ENCODE peak calls at places on chromosomes 5 and 9, in four cellular contexts. D, I, A and T are unnamed samples.

GRCh38 chr5:178524093-178524882 is 65.9 kb downstream of the COL23A1 start:
- DNase-seq in D (no peak), I (no peak), A (no peak), T (no peak)

GRCh38 chr9:101333923-101334702 is 50.7 kb downstream of the BAAT start:
- DNase-seq in D (no peak), I (no peak), A (no peak), T (no peak)

GRCh38 chr5:96114736-96115466 is 153.2 kb upstream of the ELL2 start:
- DNase-seq in D (no peak), I (no peak), A (peak; percentile 29), T (peak; percentile 24)

GRCh38 chr9:130137870-130138653 is 34.1 kb upstream of the NCS1 start:
- DNase-seq in D (no peak), I (no peak), A (peak; percentile 90), T (peak; percentile 93)

GRCh38 chr9:137317979-137318511 is 16.0 kb upstream of the NRARP start:
- DNase-seq in D (no peak), I (no peak), A (no peak), T (no peak)

GRCh38 chr9:14314424-14314928 is 535 bp upstream of the NFIB start:
- DNase-seq in D (peak; percentile 91), I (peak; percentile 59), A (peak; percentile 92), T (peak; percentile 96)

GRCh38 chr5:142474426-142474825 is 149.6 kb upstream of the SPRY4 start:
- DNase-seq in D (no peak), I (no peak), A (peak; percentile 67), T (no peak)

GRCh38 chr5:13359326-13359725 is 585.2 kb downstream of the DNAH5 start:
- DNase-seq in D (no peak), I (no peak), A (no peak), T (peak; percentile 1)

GRCh38 chr5:92927291-92927778 is 653.7 kb downstream of the NR2F1-AS1 start:
- DNase-seq in D (no peak), I (no peak), A (no peak), T (no peak)

GRCh38 chr9:87671478-87671877 is 54.4 kb upstream of the CTSL start:
- DNase-seq in D (no peak), I (no peak), A (no peak), T (no peak)

GRCh38 chr5:168995024-168995423 is 305.9 kb downstream of the SLIT3 start:
- DNase-seq in D (no peak), I (no peak), A (no peak), T (no peak)

GRCh38 chr9:121827251-121827967 is 176.0 kb downstream of the DAB2IP start:
- DNase-seq in D (no peak), I (no peak), A (no peak), T (no peak)

GRCh38 chr9:83382421-83382820 is 155.8 kb downstream of the FRMD3 start:
- DNase-seq in D (no peak), I (no peak), A (no peak), T (no peak)

GRCh38 chr5:116652196-116652729 is 77.6 kb upstream of the SEMA6A start:
- DNase-seq in D (no peak), I (peak; percentile 5), A (no peak), T (peak; percentile 58)

GRCh38 chr5:45695011-45695667 is 1.0 kb downstream of the HCN1 start:
- DNase-seq in D (no peak), I (peak; percentile 63), A (no peak), T (no peak)

GRCh38 chr5:58369513-58370156 is 90.3 kb downstream of the PLK2 start:
- DNase-seq in D (no peak), I (no peak), A (no peak), T (no peak)

GRCh38 chr5:142726188-142726731 is 40.4 kb upstream of the FGF1 start:
- DNase-seq in D (no peak), I (no peak), A (peak; percentile 92), T (peak; percentile 92)

GRCh38 chr9:112601646-112602045 is 115.0 kb downstream of the KIAA1958 start:
- DNase-seq in D (no peak), I (no peak), A (peak; percentile 55), T (peak; percentile 17)

GRCh38 chr5:134046801-134047707 is 42.3 kb upstream of the VDAC1 start:
- DNase-seq in D (no peak), I (no peak), A (no peak), T (no peak)

GRCh38 chr9:73667749-73668148 is 516.1 kb downstream of the ANXA1 start:
- DNase-seq in D (no peak), I (no peak), A (peak; percentile 23), T (no peak)

GRCh38 chr9:132077881-132078280 is 1.8 kb downstream of the MED27 start:
- DNase-seq in D (no peak), I (no peak), A (no peak), T (peak; percentile 21)
- H3K4me3 ChIP-seq in D (peak overlapping the region; percentile 70), I (peak overlapping the region; percentile 90), A (peak overlapping the region; percentile 99), T (peak overlapping the region; percentile 69)

DNA sequence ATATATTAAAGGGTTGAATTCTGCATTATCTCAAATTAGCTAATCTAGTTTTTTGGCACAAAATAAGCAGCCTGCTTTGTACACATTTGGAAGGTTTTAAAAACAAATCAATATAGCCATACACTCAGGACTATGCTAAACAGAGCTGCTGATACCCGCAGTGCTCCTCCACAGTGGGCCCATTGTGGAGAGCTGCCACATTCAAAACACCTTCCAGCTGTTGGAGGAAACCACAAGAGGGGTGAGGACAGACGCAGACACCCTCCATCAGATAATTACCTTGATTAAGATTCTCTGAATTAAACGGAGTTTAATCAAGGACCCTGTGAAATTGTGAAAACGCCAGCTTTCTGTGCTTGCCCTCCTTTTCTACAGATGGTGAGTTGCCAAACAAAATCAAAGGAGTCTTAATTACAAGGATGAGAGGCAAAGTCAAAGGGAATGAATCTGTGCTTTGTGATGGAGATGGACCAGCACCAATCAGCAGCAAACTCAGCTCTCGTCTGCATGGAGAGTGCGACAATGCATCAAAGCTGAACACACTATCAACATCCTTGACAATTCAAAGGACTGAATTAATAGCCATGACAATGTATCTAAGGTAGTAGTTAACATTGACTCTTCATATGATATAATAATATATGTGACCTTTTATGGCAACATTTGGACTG is 596.1 kb downstream of the ELAVL2 start:
- DNase-seq in D (no peak), I (no peak), A (no peak), T (no peak)
- H3K4me3 ChIP-seq in D (no peak overlapping the region), I (no peak overlapping the region), A (no peak overlapping the region), T (no peak overlapping the region)

GRCh38 chr5:59661306-59661705 is 232.2 kb downstream of the PDE4D start:
- DNase-seq in D (no peak), I (no peak), A (no peak), T (no peak)
- H3K4me3 ChIP-seq in D (no peak overlapping the region), I (no peak overlapping the region), A (no peak overlapping the region), T (no peak overlapping the region)

DNA sequence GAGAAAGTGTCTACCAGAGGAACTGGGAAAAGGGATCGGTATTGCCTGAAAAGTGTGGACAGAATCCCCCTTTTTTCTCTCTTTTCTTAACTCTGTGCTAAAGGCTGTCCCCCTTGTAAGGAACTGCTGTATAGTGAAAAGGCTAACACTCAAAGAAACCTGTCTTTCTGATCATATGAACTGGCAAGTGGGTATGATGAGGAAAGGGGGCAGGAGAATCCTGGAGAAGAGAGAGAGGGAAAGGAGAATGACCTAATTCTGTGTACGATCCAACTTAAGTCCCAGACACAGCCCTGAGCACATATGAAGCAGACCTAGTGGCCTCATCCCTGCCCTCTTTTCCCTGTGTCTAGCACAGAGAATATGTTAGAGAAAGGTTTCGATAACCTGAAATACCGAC is 967 bp downstream of the ANKRD31 start:
- DNase-seq in D (no peak), I (no peak), A (no peak), T (no peak)
- H3K4me3 ChIP-seq in D (no peak overlapping the region), I (no peak overlapping the region), A (no peak overlapping the region), T (no peak overlapping the region)

GRCh38 chr9:92963831-92964606 is 16.7 kb downstream of the FGD3 start:
- DNase-seq in D (peak; percentile 77), I (no peak), A (no peak), T (no peak)
- H3K4me3 ChIP-seq in D (peak overlapping the region; percentile 37), I (no peak overlapping the region), A (no peak overlapping the region), T (no peak overlapping the region)

GRCh38 chr9:23820731-23821399 is 5.2 kb downstream of the ELAVL2 start:
- DNase-seq in D (no peak), I (peak; percentile 61), A (peak; percentile 3), T (no peak)

GRCh38 chr9:23824241-23825142 is 1.5 kb downstream of the ELAVL2 start:
- DNase-seq in D (no peak), I (peak; percentile 81), A (peak; percentile 65), T (no peak)

GRCh38 chr9:23821400-23822181 is 4.4 kb downstream of the ELAVL2 start:
- DNase-seq in D (no peak), I (peak; percentile 84), A (peak; percentile 57), T (no peak)

GRCh38 chr9:23822331-23823169 is 3.5 kb downstream of the ELAVL2 start:
- DNase-seq in D (no peak), I (no peak), A (no peak), T (no peak)

DNA sequence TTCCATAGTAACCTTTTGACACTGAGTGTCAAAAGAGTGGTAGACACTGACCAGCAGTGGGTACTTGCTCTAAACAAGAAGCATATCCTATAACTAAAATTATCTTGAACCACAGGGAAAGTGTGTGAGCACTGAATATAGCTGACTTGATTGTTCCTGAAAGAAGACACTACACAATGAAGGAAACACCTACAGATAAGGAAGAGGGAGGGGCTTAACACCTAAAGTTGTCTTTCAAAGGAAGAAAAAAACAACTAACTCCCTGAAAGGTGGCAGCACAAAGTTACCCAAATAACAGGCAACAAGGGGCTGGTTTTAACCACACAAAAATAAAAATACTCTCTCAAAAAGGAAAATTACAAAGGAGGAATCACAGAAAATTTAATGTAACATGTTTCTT is 6.6 kb downstream of the ELAVL2 start:
- DNase-seq in D (no peak), I (no peak), A (no peak), T (no peak)
- H3K4me3 ChIP-seq in D (no peak overlapping the region), I (peak overlapping the region; percentile 73), A (no peak overlapping the region), T (no peak overlapping the region)

GRCh38 chr5:135930949-135931295 is 23.9 kb downstream of the LECT2 start:
- DNase-seq in D (no peak), I (no peak), A (no peak), T (no peak)
- H3K4me3 ChIP-seq in D (no peak overlapping the region), I (no peak overlapping the region), A (peak overlapping the region; percentile 54), T (no peak overlapping the region)

GRCh38 chr5:37136694-37137093 is 112.5 kb downstream of the CPLANE1 start:
- DNase-seq in D (no peak), I (no peak), A (no peak), T (no peak)
- H3K4me3 ChIP-seq in D (no peak overlapping the region), I (no peak overlapping the region), A (no peak overlapping the region), T (no peak overlapping the region)

GRCh38 chr9:110049699-110050450 is 158.1 kb downstream of the C9orf152 start:
- DNase-seq in D (no peak), I (peak; percentile 44), A (peak; percentile 65), T (peak; percentile 47)

GRCh38 chr9:110048976-110049698 is 158.8 kb downstream of the C9orf152 start:
- DNase-seq in D (no peak), I (no peak), A (peak; percentile 70), T (peak; percentile 55)

GRCh38 chr9:110048473-110048975 is 159.4 kb downstream of the C9orf152 start:
- DNase-seq in D (peak; percentile 86), I (peak; percentile 77), A (peak; percentile 90), T (peak; percentile 88)

GRCh38 chr9:110047955-110048472 is 159.9 kb downstream of the C9orf152 start:
- DNase-seq in D (no peak), I (peak; percentile 60), A (no peak), T (no peak)

DNA sequence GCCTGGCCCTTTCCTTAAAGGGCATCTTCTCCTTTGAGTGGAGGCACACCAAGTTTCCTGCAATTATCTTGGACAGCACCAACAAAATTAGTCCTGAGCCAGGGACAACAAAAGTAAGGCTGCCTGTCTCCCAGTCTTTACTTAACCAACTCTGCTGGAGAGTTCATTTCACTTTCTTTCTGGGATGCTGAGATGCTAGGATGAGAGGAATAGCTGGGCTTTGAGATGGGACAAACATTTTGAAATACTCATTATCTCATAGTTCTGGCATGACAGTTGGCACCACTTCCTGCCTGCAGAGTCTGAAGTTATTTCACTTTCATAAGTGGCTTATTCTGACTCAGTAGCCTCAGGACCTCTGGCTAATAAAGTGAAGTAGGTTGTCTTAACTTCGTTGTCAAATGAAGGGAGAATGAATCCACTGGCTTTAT is 157.0 kb downstream of the C9orf152 start:
- DNase-seq in D (no peak), I (no peak), A (peak; percentile 91), T (peak; percentile 88)
- H3K4me3 ChIP-seq in D (peak overlapping the region; percentile 72), I (no peak overlapping the region), A (peak overlapping the region; percentile 92), T (peak overlapping the region; percentile 98)